ENCODE peak calls at places on chromosomes 16 and 17, in ten cellular contexts. One of them, this sample, is unnamed.

GRCh38 chr17:77478281-77478680 is 337.5 kb downstream of the SEC14L1 start:
- ATAC-seq in activated T-cell treated with anti-CD3 and anti-CD28 coated beads, Interleukin-2, amount 50 U/mL, for 72 hours: no peak
- ATAC-seq in body of pancreas: no peak
- ATAC-seq in activated naive CD4-positive, alpha-beta T cell treated with anti-CD3 and anti-CD28 coated beads, Interleukin-2, amount 50 U/mL, for 72 hours: no peak
- ATAC-seq in GM23338: no peak
- ATAC-seq in naive thymus-derived CD8-positive, alpha-beta T cell: no peak
- ATAC-seq in GM12878: no peak
- ATAC-seq in Right ventricle myocardium inferior: no peak
- ATAC-seq in left ventricle myocardium superior: no peak
- ATAC-seq in HCT116: no peak
- ATAC-seq in this sample: no peak

GRCh38 chr17:13940858-13941665 is 128.2 kb upstream of the COX10 start:
- ATAC-seq in naive thymus-derived CD8-positive, alpha-beta T cell: no peak
- ATAC-seq in GM23338: no peak
- ATAC-seq in HCT116: peak
- ATAC-seq in Right ventricle myocardium inferior: no peak
- ATAC-seq in left ventricle myocardium superior: no peak
- ATAC-seq in activated T-cell treated with anti-CD3 and anti-CD28 coated beads, Interleukin-2, amount 50 U/mL, for 72 hours: no peak
- ATAC-seq in activated naive CD4-positive, alpha-beta T cell treated with anti-CD3 and anti-CD28 coated beads, Interleukin-2, amount 50 U/mL, for 72 hours: no peak
- ATAC-seq in body of pancreas: no peak
- ATAC-seq in GM12878: no peak
- ATAC-seq in this sample: no peak

GRCh38 chr17:76458580-76459490 is 5.9 kb upstream of the UBE2O start:
- ATAC-seq in activated naive CD4-positive, alpha-beta T cell treated with anti-CD3 and anti-CD28 coated beads, Interleukin-2, amount 50 U/mL, for 72 hours: peak
- ATAC-seq in GM23338: peak
- ATAC-seq in body of pancreas: peak
- ATAC-seq in naive thymus-derived CD8-positive, alpha-beta T cell: peak
- ATAC-seq in activated T-cell treated with anti-CD3 and anti-CD28 coated beads, Interleukin-2, amount 50 U/mL, for 72 hours: peak
- ATAC-seq in left ventricle myocardium superior: peak
- ATAC-seq in GM12878: peak
- ATAC-seq in Right ventricle myocardium inferior: peak
- ATAC-seq in HCT116: peak
- ATAC-seq in this sample: peak

GRCh38 chr17:34781571-34782108 is 179.6 kb downstream of the CCT6B start:
- ATAC-seq in HCT116: no peak
- ATAC-seq in GM12878: no peak
- ATAC-seq in GM23338: no peak
- ATAC-seq in body of pancreas: no peak
- ATAC-seq in activated naive CD4-positive, alpha-beta T cell treated with anti-CD3 and anti-CD28 coated beads, Interleukin-2, amount 50 U/mL, for 72 hours: no peak
- ATAC-seq in left ventricle myocardium superior: no peak
- ATAC-seq in activated T-cell treated with anti-CD3 and anti-CD28 coated beads, Interleukin-2, amount 50 U/mL, for 72 hours: no peak
- ATAC-seq in naive thymus-derived CD8-positive, alpha-beta T cell: no peak
- ATAC-seq in Right ventricle myocardium inferior: no peak
- ATAC-seq in this sample: no peak

GRCh38 chr17:57138030-57138911 is 53.2 kb downstream of the AKAP1 start:
- ATAC-seq in naive thymus-derived CD8-positive, alpha-beta T cell: no peak
- ATAC-seq in HCT116: peak
- ATAC-seq in left ventricle myocardium superior: no peak
- ATAC-seq in activated T-cell treated with anti-CD3 and anti-CD28 coated beads, Interleukin-2, amount 50 U/mL, for 72 hours: no peak
- ATAC-seq in body of pancreas: no peak
- ATAC-seq in Right ventricle myocardium inferior: no peak
- ATAC-seq in GM12878: no peak
- ATAC-seq in GM23338: peak
- ATAC-seq in activated naive CD4-positive, alpha-beta T cell treated with anti-CD3 and anti-CD28 coated beads, Interleukin-2, amount 50 U/mL, for 72 hours: no peak
- ATAC-seq in this sample: no peak

GRCh38 chr17:77304746-77305473 is 164.1 kb downstream of the SEC14L1 start:
- ATAC-seq in body of pancreas: peak
- ATAC-seq in left ventricle myocardium superior: no peak
- ATAC-seq in HCT116: no peak
- ATAC-seq in activated naive CD4-positive, alpha-beta T cell treated with anti-CD3 and anti-CD28 coated beads, Interleukin-2, amount 50 U/mL, for 72 hours: no peak
- ATAC-seq in GM23338: no peak
- ATAC-seq in activated T-cell treated with anti-CD3 and anti-CD28 coated beads, Interleukin-2, amount 50 U/mL, for 72 hours: no peak
- ATAC-seq in naive thymus-derived CD8-positive, alpha-beta T cell: no peak
- ATAC-seq in Right ventricle myocardium inferior: no peak
- ATAC-seq in GM12878: peak
- ATAC-seq in this sample: no peak

GRCh38 chr16:80887062-80887461 is 82.7 kb upstream of the CDYL2 start:
- ATAC-seq in activated T-cell treated with anti-CD3 and anti-CD28 coated beads, Interleukin-2, amount 50 U/mL, for 72 hours: no peak
- ATAC-seq in GM23338: no peak
- ATAC-seq in GM12878: peak
- ATAC-seq in left ventricle myocardium superior: no peak
- ATAC-seq in body of pancreas: no peak
- ATAC-seq in activated naive CD4-positive, alpha-beta T cell treated with anti-CD3 and anti-CD28 coated beads, Interleukin-2, amount 50 U/mL, for 72 hours: no peak
- ATAC-seq in Right ventricle myocardium inferior: no peak
- ATAC-seq in naive thymus-derived CD8-positive, alpha-beta T cell: no peak
- ATAC-seq in HCT116: no peak
- ATAC-seq in this sample: no peak

GRCh38 chr17:30519707-30520106 is 42.5 kb downstream of the GOSR1 start:
- ATAC-seq in GM23338: no peak
- ATAC-seq in HCT116: no peak
- ATAC-seq in body of pancreas: peak
- ATAC-seq in activated naive CD4-positive, alpha-beta T cell treated with anti-CD3 and anti-CD28 coated beads, Interleukin-2, amount 50 U/mL, for 72 hours: peak
- ATAC-seq in activated T-cell treated with anti-CD3 and anti-CD28 coated beads, Interleukin-2, amount 50 U/mL, for 72 hours: no peak
- ATAC-seq in Right ventricle myocardium inferior: peak
- ATAC-seq in GM12878: no peak
- ATAC-seq in naive thymus-derived CD8-positive, alpha-beta T cell: no peak
- ATAC-seq in left ventricle myocardium superior: peak
- ATAC-seq in this sample: peak

GRCh38 chr16:28298511-28298878 is 6.2 kb downstream of the SBK1 start:
- ATAC-seq in HCT116: no peak
- ATAC-seq in GM23338: peak
- ATAC-seq in body of pancreas: no peak
- ATAC-seq in left ventricle myocardium superior: no peak
- ATAC-seq in naive thymus-derived CD8-positive, alpha-beta T cell: no peak
- ATAC-seq in Right ventricle myocardium inferior: no peak
- ATAC-seq in GM12878: no peak
- ATAC-seq in activated naive CD4-positive, alpha-beta T cell treated with anti-CD3 and anti-CD28 coated beads, Interleukin-2, amount 50 U/mL, for 72 hours: no peak
- ATAC-seq in activated T-cell treated with anti-CD3 and anti-CD28 coated beads, Interleukin-2, amount 50 U/mL, for 72 hours: no peak
- ATAC-seq in this sample: no peak

GRCh38 chr17:3835410-3836229 is 10.4 kb downstream of the NCBP3 start:
- ATAC-seq in left ventricle myocardium superior: peak
- ATAC-seq in naive thymus-derived CD8-positive, alpha-beta T cell: no peak
- ATAC-seq in body of pancreas: no peak
- ATAC-seq in Right ventricle myocardium inferior: peak
- ATAC-seq in HCT116: no peak
- ATAC-seq in activated T-cell treated with anti-CD3 and anti-CD28 coated beads, Interleukin-2, amount 50 U/mL, for 72 hours: no peak
- ATAC-seq in GM23338: no peak
- ATAC-seq in activated naive CD4-positive, alpha-beta T cell treated with anti-CD3 and anti-CD28 coated beads, Interleukin-2, amount 50 U/mL, for 72 hours: no peak
- ATAC-seq in GM12878: no peak
- ATAC-seq in this sample: no peak

GRCh38 chr17:63024716-63025115 is 58.7 kb downstream of the TANC2 start:
- ATAC-seq in HCT116: no peak
- ATAC-seq in GM23338: no peak
- ATAC-seq in activated T-cell treated with anti-CD3 and anti-CD28 coated beads, Interleukin-2, amount 50 U/mL, for 72 hours: no peak
- ATAC-seq in Right ventricle myocardium inferior: no peak
- ATAC-seq in body of pancreas: no peak
- ATAC-seq in activated naive CD4-positive, alpha-beta T cell treated with anti-CD3 and anti-CD28 coated beads, Interleukin-2, amount 50 U/mL, for 72 hours: no peak
- ATAC-seq in naive thymus-derived CD8-positive, alpha-beta T cell: no peak
- ATAC-seq in GM12878: no peak
- ATAC-seq in left ventricle myocardium superior: no peak
- ATAC-seq in this sample: no peak

GRCh38 chr16:4746215-4746614 is 11.9 kb downstream of the DNAAF8 start:
- ATAC-seq in naive thymus-derived CD8-positive, alpha-beta T cell: no peak
- ATAC-seq in Right ventricle myocardium inferior: no peak
- ATAC-seq in GM12878: no peak
- ATAC-seq in activated naive CD4-positive, alpha-beta T cell treated with anti-CD3 and anti-CD28 coated beads, Interleukin-2, amount 50 U/mL, for 72 hours: no peak
- ATAC-seq in HCT116: no peak
- ATAC-seq in activated T-cell treated with anti-CD3 and anti-CD28 coated beads, Interleukin-2, amount 50 U/mL, for 72 hours: no peak
- ATAC-seq in GM23338: no peak
- ATAC-seq in body of pancreas: no peak
- ATAC-seq in left ventricle myocardium superior: no peak
- ATAC-seq in this sample: no peak

GRCh38 chr17:48647964-48648245 is 21.7 kb upstream of the HOXB9 start:
- ATAC-seq in activated naive CD4-positive, alpha-beta T cell treated with anti-CD3 and anti-CD28 coated beads, Interleukin-2, amount 50 U/mL, for 72 hours: no peak
- ATAC-seq in naive thymus-derived CD8-positive, alpha-beta T cell: no peak
- ATAC-seq in GM23338: no peak
- ATAC-seq in activated T-cell treated with anti-CD3 and anti-CD28 coated beads, Interleukin-2, amount 50 U/mL, for 72 hours: no peak
- ATAC-seq in Right ventricle myocardium inferior: no peak
- ATAC-seq in left ventricle myocardium superior: no peak
- ATAC-seq in HCT116: peak
- ATAC-seq in GM12878: no peak
- ATAC-seq in body of pancreas: no peak
- ATAC-seq in this sample: no peak

GRCh38 chr17:36592711-36593321 is 1.1 kb downstream of the DHRS11 start:
- ATAC-seq in activated T-cell treated with anti-CD3 and anti-CD28 coated beads, Interleukin-2, amount 50 U/mL, for 72 hours: no peak
- ATAC-seq in Right ventricle myocardium inferior: no peak
- ATAC-seq in activated naive CD4-positive, alpha-beta T cell treated with anti-CD3 and anti-CD28 coated beads, Interleukin-2, amount 50 U/mL, for 72 hours: no peak
- ATAC-seq in left ventricle myocardium superior: no peak
- ATAC-seq in GM12878: peak
- ATAC-seq in GM23338: peak
- ATAC-seq in body of pancreas: no peak
- ATAC-seq in HCT116: no peak
- ATAC-seq in naive thymus-derived CD8-positive, alpha-beta T cell: no peak
- ATAC-seq in this sample: no peak

GRCh38 chr17:50618300-50618699 is 16.4 kb upstream of the ABCC3 start:
- ATAC-seq in Right ventricle myocardium inferior: no peak
- ATAC-seq in naive thymus-derived CD8-positive, alpha-beta T cell: no peak
- ATAC-seq in GM23338: no peak
- ATAC-seq in HCT116: no peak
- ATAC-seq in left ventricle myocardium superior: no peak
- ATAC-seq in body of pancreas: peak
- ATAC-seq in activated naive CD4-positive, alpha-beta T cell treated with anti-CD3 and anti-CD28 coated beads, Interleukin-2, amount 50 U/mL, for 72 hours: no peak
- ATAC-seq in activated T-cell treated with anti-CD3 and anti-CD28 coated beads, Interleukin-2, amount 50 U/mL, for 72 hours: no peak
- ATAC-seq in GM12878: no peak
- ATAC-seq in this sample: no peak

GRCh38 chr17:1592751-1593629 is 30.4 kb upstream of the PITPNA start:
- ATAC-seq in naive thymus-derived CD8-positive, alpha-beta T cell: peak
- ATAC-seq in body of pancreas: no peak
- ATAC-seq in activated T-cell treated with anti-CD3 and anti-CD28 coated beads, Interleukin-2, amount 50 U/mL, for 72 hours: peak
- ATAC-seq in Right ventricle myocardium inferior: no peak
- ATAC-seq in left ventricle myocardium superior: no peak
- ATAC-seq in activated naive CD4-positive, alpha-beta T cell treated with anti-CD3 and anti-CD28 coated beads, Interleukin-2, amount 50 U/mL, for 72 hours: no peak
- ATAC-seq in HCT116: no peak
- ATAC-seq in GM12878: peak
- ATAC-seq in GM23338: no peak
- ATAC-seq in this sample: no peak

GRCh38 chr17:15278381-15278780 is 13.3 kb upstream of the PMP22 start:
- ATAC-seq in GM12878: no peak
- ATAC-seq in activated T-cell treated with anti-CD3 and anti-CD28 coated beads, Interleukin-2, amount 50 U/mL, for 72 hours: no peak
- ATAC-seq in body of pancreas: no peak
- ATAC-seq in HCT116: no peak
- ATAC-seq in left ventricle myocardium superior: no peak
- ATAC-seq in activated naive CD4-positive, alpha-beta T cell treated with anti-CD3 and anti-CD28 coated beads, Interleukin-2, amount 50 U/mL, for 72 hours: no peak
- ATAC-seq in Right ventricle myocardium inferior: no peak
- ATAC-seq in naive thymus-derived CD8-positive, alpha-beta T cell: no peak
- ATAC-seq in GM23338: peak
- ATAC-seq in this sample: no peak

GRCh38 chr17:67863624-67864247 is 38.4 kb downstream of the BPTF start:
- ATAC-seq in GM12878: peak
- ATAC-seq in left ventricle myocardium superior: no peak
- ATAC-seq in GM23338: no peak
- ATAC-seq in naive thymus-derived CD8-positive, alpha-beta T cell: no peak
- ATAC-seq in activated naive CD4-positive, alpha-beta T cell treated with anti-CD3 and anti-CD28 coated beads, Interleukin-2, amount 50 U/mL, for 72 hours: peak
- ATAC-seq in HCT116: no peak
- ATAC-seq in body of pancreas: no peak
- ATAC-seq in activated T-cell treated with anti-CD3 and anti-CD28 coated beads, Interleukin-2, amount 50 U/mL, for 72 hours: peak
- ATAC-seq in Right ventricle myocardium inferior: no peak
- ATAC-seq in this sample: peak

This sample was measured in activated T-helper 17 cell treated with anti-CD3 and anti-CD28 coated beads, Interleukin-2, amount 50 U/mL, for 72 hours.